ENCODE peak calls at places on chromosomes 13 and 19, in five cellular contexts. Q is astrocyte of the spinal cord; T is Right ventricle myocardium superior; I is stimulated activated CD8-positive, alpha-beta memory T cell treated with anti-CD3 and anti-CD28 coated beads, Interleukin-4, amount 100 ng/mL, for 4 hours; Y is cardiac muscle cell. L is an unnamed sample.

GRCh38 chr13:29526741-29527140 is 68.7 kb downstream of the SLC7A1 start:
- DNase-seq in Q (no peak), T (no peak), I (no peak), Y (no peak), L (no peak)

GRCh38 chr13:42277618-42278276 is 5.8 kb downstream of the AKAP11 start:
- DNase-seq in Q (no peak), T (no peak), I (no peak), Y (no peak), L (no peak)

GRCh38 chr13:100394005-100394695 is 194.4 kb downstream of the GGACT start:
- DNase-seq in Q (peak; percentile 95), T (no peak), I (no peak), Y (no peak), L (peak; percentile 53)

GRCh38 chr19:55654833-55655647 is at the start of gene U2AF2:
- DNase-seq in Q (peak; percentile 68), T (peak; percentile 97), I (peak; percentile 88), Y (peak; percentile 95), L (peak; percentile 95)

GRCh38 chr19:7265963-7266362 is 28.3 kb downstream of the INSR start:
- DNase-seq in Q (no peak), T (no peak), I (no peak), Y (no peak), L (no peak)

GRCh38 chr13:31987535-31988170 is 43.9 kb upstream of the FRY start:
- DNase-seq in Q (no peak), T (no peak), I (no peak), Y (no peak), L (peak; percentile 23)

GRCh38 chr13:97934590-97934989 is 18.9 kb upstream of the IPO5 start:
- DNase-seq in Q (no peak), T (no peak), I (no peak), Y (peak; percentile 8), L (no peak)

GRCh38 chr13:32383836-32384618 is 43.9 kb downstream of the N4BP2L1 start:
- DNase-seq in Q (no peak), T (no peak), I (no peak), Y (no peak), L (no peak)

GRCh38 chr13:42477588-42478190 is 96.3 kb upstream of the TNFSF11 start:
- DNase-seq in Q (peak; percentile 19), T (no peak), I (no peak), Y (no peak), L (no peak)

GRCh38 chr13:30881931-30882899 is 23.9 kb upstream of the MEDAG start:
- DNase-seq in Q (no peak), T (no peak), I (no peak), Y (no peak), L (no peak)

GRCh38 chr19:55158848-55159793 is 1.6 kb upstream of the TNNI3 start:
- DNase-seq in Q (no peak), T (peak; percentile 90), I (no peak), Y (peak; percentile 51), L (no peak)

GRCh38 chr13:27789495-27790303 is 2.6 kb upstream of the GSX1 start:
- DNase-seq in Q (no peak), T (no peak), I (no peak), Y (no peak), L (no peak)

GRCh38 chr13:112690242-112690943 is 555 bp downstream of the ATP11A start:
- DNase-seq in Q (peak; percentile 26), T (peak; percentile 78), I (no peak), Y (peak; percentile 81), L (peak; percentile 48)

GRCh38 chr19:43606569-43607229 is 5.2 kb upstream of the SRRM5 start:
- DNase-seq in Q (no peak), T (no peak), I (no peak), Y (no peak), L (no peak)

GRCh38 chr13:100140441-100140840 is 51.5 kb downstream of the PCCA start:
- DNase-seq in Q (no peak), T (no peak), I (no peak), Y (no peak), L (no peak)

GRCh38 chr19:29367701-29368306 is 154.9 kb upstream of the UQCRFS1 start:
- DNase-seq in Q (no peak), T (no peak), I (no peak), Y (no peak), L (peak; percentile 2)

GRCh38 chr19:2432131-2432848 is 4.9 kb upstream of the TIMM13 start:
- DNase-seq in Q (no peak), T (no peak), I (no peak), Y (no peak), L (no peak)

GRCh38 chr13:35987572-35988513 is 143.3 kb downstream of the DCLK1 start:
- DNase-seq in Q (no peak), T (no peak), I (no peak), Y (no peak), L (no peak)

GRCh38 chr19:33199441-33200265 is 5.5 kb downstream of the LRP3 start:
- DNase-seq in Q (no peak), T (no peak), I (no peak), Y (no peak), L (no peak)

GRCh38 chr13:51688937-51689336 is 104.7 kb downstream of the WDFY2 start:
- DNase-seq in Q (no peak), T (no peak), I (no peak), Y (no peak), L (no peak)

GRCh38 chr19:8240274-8241229 is 31.4 kb downstream of the CERS4 start:
- DNase-seq in Q (peak; percentile 91), T (peak; percentile 91), I (peak; percentile 15), Y (peak; percentile 93), L (peak; percentile 92)

GRCh38 chr19:16040642-16041041 is 35.7 kb upstream of the TPM4 start:
- DNase-seq in Q (no peak), T (no peak), I (no peak), Y (no peak), L (no peak)

L was measured in GM10248.